ENCODE peak calls at places on chromosomes 4 and X, in four cellular contexts. One of them, this sample, is unnamed.

GRCh38 chrX:9829308-9830267 is 43.4 kb downstream of the SHROOM2 start:
- DNase-seq in GM12878: peak
- DNase-seq in K562: no peak
- DNase-seq in HepG2: no peak
- DNase-seq in this sample: no peak

GRCh38 chrX:12975999-12976558 is 1.2 kb downstream of the TMSB4X start:
- DNase-seq in K562: peak
- DNase-seq in HepG2: no peak
- DNase-seq in GM12878: no peak
- DNase-seq in this sample: no peak

GRCh38 chrX:75038925-75039324 is 113.7 kb upstream of the NEXMIF start:
- DNase-seq in HepG2: peak
- DNase-seq in K562: no peak
- DNase-seq in GM12878: peak
- DNase-seq in this sample: no peak

GRCh38 chr4:186931519-186931918 is 207.9 kb upstream of the FAT1 start:
- DNase-seq in GM12878: no peak
- DNase-seq in K562: no peak
- DNase-seq in HepG2: no peak
- DNase-seq in this sample: no peak

GRCh38 chr4:23876418-23877089 is 13.3 kb downstream of the PPARGC1A start:
- DNase-seq in HepG2: no peak
- DNase-seq in K562: no peak
- DNase-seq in GM12878: no peak
- DNase-seq in this sample: no peak

GRCh38 chr4:101279377-101279871 is 67.9 kb downstream of the PPP3CA start:
- DNase-seq in GM12878: no peak
- DNase-seq in HepG2: no peak
- DNase-seq in K562: no peak
- DNase-seq in this sample: peak

GRCh38 chr4:152689615-152690501 is 10.1 kb upstream of the TMEM154 start:
- DNase-seq in GM12878: no peak
- DNase-seq in K562: no peak
- DNase-seq in HepG2: no peak
- DNase-seq in this sample: no peak

GRCh38 chrX:120015145-120016067 is 62.1 kb downstream of the RHOXF2B start:
- DNase-seq in K562: no peak
- DNase-seq in HepG2: no peak
- DNase-seq in GM12878: no peak
- DNase-seq in this sample: no peak

GRCh38 chr4:76200771-76201224 is 12.8 kb downstream of the SCARB2 start:
- DNase-seq in HepG2: peak
- DNase-seq in GM12878: no peak
- DNase-seq in K562: no peak
- DNase-seq in this sample: no peak

GRCh38 chr4:176302283-176303275 is 17.2 kb upstream of the SPCS3 start:
- DNase-seq in K562: no peak
- DNase-seq in HepG2: no peak
- DNase-seq in GM12878: no peak
- DNase-seq in this sample: no peak

GRCh38 chrX:65595460-65595876 is 60.9 kb upstream of the LAS1L start:
- DNase-seq in GM12878: peak
- DNase-seq in HepG2: peak
- DNase-seq in K562: peak
- DNase-seq in this sample: peak

DNA sequence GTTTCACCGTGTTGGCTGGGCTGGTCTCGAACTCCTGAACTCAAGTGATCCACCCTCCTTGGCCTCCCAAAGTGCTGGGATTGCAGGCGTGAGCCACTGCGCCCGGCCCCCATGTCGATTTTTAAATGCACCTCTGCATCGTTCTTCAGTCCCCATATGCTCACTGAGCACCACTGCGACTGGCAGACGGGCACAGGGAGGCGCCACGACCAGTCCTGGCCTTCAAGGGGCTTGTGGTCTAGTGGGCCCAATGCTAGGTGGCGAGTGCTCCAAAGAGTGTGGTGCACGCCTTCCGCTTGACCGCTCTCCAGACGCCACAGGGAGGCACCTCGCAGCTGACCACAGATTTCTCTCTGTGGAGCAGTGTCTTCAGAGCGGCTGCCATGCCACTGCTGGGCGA is 11.7 kb upstream of the MSANTD1 start:
- DNase-seq in K562: no peak
- DNase-seq in GM12878: no peak
- DNase-seq in HepG2: no peak
- DNase-seq in this sample: no peak
- TF ChIP-seq FOXM1 in K562: no peak
- TF ChIP-seq FOXM1 in GM12878: no peak
- TF ChIP-seq FOXM1 in HepG2: no peak
- TF ChIP-seq FOXM1 in this sample: no peak

DNA sequence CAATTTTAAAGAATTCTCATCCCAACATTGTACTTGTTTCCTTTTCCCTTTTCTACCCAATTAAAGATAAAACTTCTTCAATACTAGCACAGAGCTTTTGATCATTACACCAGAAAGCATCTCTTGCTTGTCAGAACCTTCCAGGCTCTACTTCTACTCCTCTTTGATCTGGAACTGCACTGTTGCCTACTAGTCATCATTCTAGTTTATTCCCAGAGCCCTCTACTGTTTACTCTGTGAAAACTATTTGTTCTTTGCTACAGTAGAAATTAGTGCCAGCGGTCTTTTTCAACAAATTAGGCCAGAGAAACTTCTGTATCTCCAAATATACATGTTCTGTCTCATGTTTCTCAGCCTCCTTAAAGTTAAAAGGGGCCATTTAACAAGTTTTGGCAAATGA is 46.8 kb upstream of the TMPRSS11F start:
- DNase-seq in GM12878: no peak
- DNase-seq in K562: no peak
- DNase-seq in HepG2: no peak
- DNase-seq in this sample: no peak
- TF ChIP-seq BHLHE40 in GM12878: no peak
- TF ChIP-seq BHLHE40 in K562: no peak
- TF ChIP-seq BHLHE40 in HepG2: no peak
- TF ChIP-seq BHLHE40 in this sample: no peak

GRCh38 chrX:150961631-150962030 is 21.5 kb upstream of the HMGB3 start:
- DNase-seq in HepG2: no peak
- DNase-seq in GM12878: no peak
- DNase-seq in K562: no peak
- DNase-seq in this sample: no peak
- TF ChIP-seq FOXM1 in HepG2: no peak
- TF ChIP-seq FOXM1 in GM12878: no peak
- TF ChIP-seq FOXM1 in K562: no peak
- TF ChIP-seq FOXM1 in this sample: no peak

DNA sequence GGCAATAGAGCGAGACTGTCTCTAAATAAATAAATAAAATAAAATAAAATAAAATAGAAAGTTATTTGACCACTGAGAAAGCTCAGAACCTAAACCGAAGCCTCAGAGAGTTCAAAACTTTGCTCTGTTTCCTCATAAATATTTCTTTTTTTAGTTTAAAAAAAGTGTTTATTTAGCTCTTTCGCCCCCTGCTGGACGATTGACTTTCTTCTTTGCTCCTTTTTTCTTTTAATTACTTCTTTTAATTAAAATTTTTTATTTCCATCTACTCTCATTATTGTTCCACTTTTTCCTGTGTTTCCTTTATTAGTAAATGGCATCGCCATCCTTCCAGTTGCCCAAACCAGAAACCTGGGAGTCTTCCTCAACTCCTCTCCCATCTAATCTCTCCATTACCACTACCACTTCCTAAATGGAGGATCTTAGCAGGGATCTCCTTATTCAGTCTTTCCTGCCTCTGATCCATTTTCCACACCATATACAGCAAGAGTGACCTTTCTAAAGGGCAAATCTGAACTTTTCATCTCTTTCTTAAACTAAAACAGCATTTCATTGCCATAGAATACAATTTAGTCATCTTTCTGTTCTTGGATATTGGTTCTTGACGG is 728 bp upstream of the IL13RA2 start:
- DNase-seq in K562: no peak
- DNase-seq in GM12878: no peak
- DNase-seq in HepG2: no peak
- DNase-seq in this sample: no peak
- TF ChIP-seq BHLHE40 in K562: no peak
- TF ChIP-seq BHLHE40 in GM12878: no peak
- TF ChIP-seq BHLHE40 in HepG2: no peak
- TF ChIP-seq BHLHE40 in this sample: no peak

GRCh38 chr4:61507091-61507490 is 307.0 kb downstream of the ADGRL3 start:
- DNase-seq in HepG2: no peak
- DNase-seq in GM12878: no peak
- DNase-seq in K562: no peak
- DNase-seq in this sample: no peak

GRCh38 chr4:61505773-61506640 is 305.9 kb downstream of the ADGRL3 start:
- DNase-seq in K562: no peak
- DNase-seq in HepG2: no peak
- DNase-seq in GM12878: no peak
- DNase-seq in this sample: no peak

GRCh38 chr4:61500883-61501282 is 300.8 kb downstream of the ADGRL3 start:
- DNase-seq in K562: no peak
- DNase-seq in GM12878: no peak
- DNase-seq in HepG2: no peak
- DNase-seq in this sample: no peak

DNA sequence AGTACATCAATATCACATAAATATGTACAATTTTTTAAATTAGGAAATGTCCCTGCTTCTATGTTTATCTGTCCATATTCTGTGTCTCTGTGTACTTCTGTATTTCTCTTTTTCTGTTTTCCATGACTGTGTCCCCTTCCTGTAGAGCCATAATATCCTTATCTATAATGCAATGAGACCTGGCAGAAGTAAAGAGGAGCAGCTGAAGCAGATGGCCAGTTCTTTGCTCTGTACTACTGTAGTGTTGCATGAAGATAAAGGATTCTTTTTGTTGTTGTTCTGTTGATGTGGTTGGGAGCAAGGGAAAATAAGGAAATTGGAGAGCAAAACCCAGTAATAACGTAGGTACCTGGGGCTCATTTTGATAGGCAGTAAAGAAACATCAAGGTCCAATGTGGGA is 301.7 kb downstream of the ADGRL3 start:
- DNase-seq in K562: no peak
- DNase-seq in GM12878: no peak
- DNase-seq in HepG2: no peak
- DNase-seq in this sample: no peak
- TF ChIP-seq FOXM1 in K562: no peak
- TF ChIP-seq FOXM1 in GM12878: no peak
- TF ChIP-seq FOXM1 in HepG2: no peak
- TF ChIP-seq FOXM1 in this sample: no peak

DNA sequence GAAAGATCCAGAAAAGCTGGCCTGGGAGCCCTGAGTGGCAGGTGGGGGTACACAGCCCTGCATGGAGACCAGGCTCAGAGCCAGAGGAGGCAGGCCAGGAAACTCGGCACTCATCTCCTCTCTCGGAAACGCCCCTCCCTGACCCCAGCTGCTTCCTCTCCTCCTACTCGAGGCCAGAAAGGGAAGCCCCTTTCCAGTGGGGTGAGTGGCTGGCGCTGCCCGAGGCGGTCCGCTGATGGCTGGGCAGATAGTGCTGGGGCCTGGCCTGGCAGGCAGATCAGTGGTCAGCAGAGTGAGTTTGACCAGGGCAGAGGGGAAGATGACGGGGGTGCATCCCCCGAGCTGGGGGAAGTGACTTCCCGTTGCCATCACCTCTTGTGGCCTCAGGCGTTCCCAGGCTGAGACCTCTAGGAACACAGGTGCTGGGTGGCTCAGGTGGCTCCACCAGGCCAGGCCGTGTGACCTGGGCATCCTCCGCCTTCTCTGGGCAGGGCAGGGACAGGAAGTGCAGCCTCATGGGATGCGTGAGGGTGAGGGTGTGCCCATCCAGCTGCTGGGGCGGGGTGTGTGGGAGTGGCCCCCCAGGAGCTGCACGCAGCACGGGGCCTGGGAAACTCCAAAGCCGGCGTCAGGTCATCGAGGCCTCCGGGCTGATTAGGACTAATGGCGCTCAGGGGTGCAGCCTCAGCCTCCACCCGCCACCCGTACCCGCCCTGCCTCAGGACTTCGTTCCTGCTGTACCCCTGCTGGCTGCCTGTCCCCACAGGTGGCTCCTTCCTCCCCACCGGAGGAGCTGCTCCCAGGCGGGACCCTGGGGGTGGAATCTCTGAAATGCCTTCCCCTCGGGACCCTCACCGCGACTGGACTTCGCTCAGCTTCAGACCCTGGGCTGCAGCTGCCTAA is 5.8 kb downstream of the SH3BP2 start:
- DNase-seq in GM12878: no peak
- DNase-seq in HepG2: no peak
- DNase-seq in K562: peak
- DNase-seq in this sample: no peak
- TF ChIP-seq BHLHE40 in GM12878: no peak
- TF ChIP-seq BHLHE40 in HepG2: no peak
- TF ChIP-seq BHLHE40 in K562: peak
- TF ChIP-seq BHLHE40 in this sample: no peak

This sample was measured in HEK293T.